ENCODE peak calls at places on chromosomes 2 and 18, in four cellular contexts. One of them, this sample, is unnamed.

GRCh38 chr2:100653449-100654045 is 90.8 kb downstream of the PDCL3 start:
- DNase-seq in GM23338: no peak
- DNase-seq in mesenchymal stem cell: no peak
- DNase-seq in neural progenitor cell: no peak
- DNase-seq in this sample: no peak

GRCh38 chr2:210167227-210167626 is 4.0 kb downstream of the KANSL1L start:
- DNase-seq in neural progenitor cell: no peak
- DNase-seq in GM23338: no peak
- DNase-seq in mesenchymal stem cell: no peak
- DNase-seq in this sample: no peak

GRCh38 chr18:500556-501405 is at the start of gene COLEC12:
- DNase-seq in neural progenitor cell: peak; percentile 87
- DNase-seq in mesenchymal stem cell: peak; percentile 60
- DNase-seq in GM23338: peak; percentile 68
- DNase-seq in this sample: no peak

GRCh38 chr2:95757988-95758387 is 166.2 kb downstream of the TRIM43 start:
- DNase-seq in GM23338: no peak
- DNase-seq in mesenchymal stem cell: no peak
- DNase-seq in neural progenitor cell: no peak
- DNase-seq in this sample: no peak

GRCh38 chr2:172404824-172405223 is 22.6 kb upstream of the ITGA6 start:
- DNase-seq in GM23338: no peak
- DNase-seq in mesenchymal stem cell: no peak
- DNase-seq in neural progenitor cell: no peak
- DNase-seq in this sample: no peak

GRCh38 chr2:207506426-207506825 is 23.3 kb upstream of the CREB1 start:
- DNase-seq in GM23338: no peak
- DNase-seq in mesenchymal stem cell: no peak
- DNase-seq in neural progenitor cell: no peak
- DNase-seq in this sample: no peak

GRCh38 chr2:188984680-188985079 is 10.5 kb downstream of the COL3A1 start:
- DNase-seq in GM23338: no peak
- DNase-seq in neural progenitor cell: no peak
- DNase-seq in mesenchymal stem cell: peak; percentile 87
- DNase-seq in this sample: no peak

GRCh38 chr2:119254601-119255080 is 31.0 kb downstream of the STEAP3 start:
- DNase-seq in neural progenitor cell: no peak
- DNase-seq in GM23338: no peak
- DNase-seq in mesenchymal stem cell: no peak
- DNase-seq in this sample: no peak

GRCh38 chr2:108640731-108641130 is 78.6 kb upstream of the RANBP2 start:
- DNase-seq in GM23338: no peak
- DNase-seq in neural progenitor cell: no peak
- DNase-seq in mesenchymal stem cell: peak; percentile 93
- DNase-seq in this sample: no peak

GRCh38 chr2:43024515-43024962 is 201.9 kb downstream of the ZFP36L2 start:
- DNase-seq in mesenchymal stem cell: peak; percentile 65
- DNase-seq in neural progenitor cell: peak; percentile 81
- DNase-seq in GM23338: peak; percentile 90
- DNase-seq in this sample: peak; percentile 71

GRCh38 chr2:162071016-162071415 is 3.0 kb downstream of the DPP4 start:
- DNase-seq in neural progenitor cell: no peak
- DNase-seq in mesenchymal stem cell: peak; percentile 75
- DNase-seq in GM23338: no peak
- DNase-seq in this sample: no peak

GRCh38 chr2:231715988-231716616 is 7.8 kb downstream of the PTMA start:
- DNase-seq in mesenchymal stem cell: peak; percentile 67
- DNase-seq in GM23338: no peak
- DNase-seq in neural progenitor cell: no peak
- DNase-seq in this sample: peak; percentile 32

GRCh38 chr2:16623046-16623445 is 42.6 kb downstream of the CYRIA start:
- DNase-seq in GM23338: no peak
- DNase-seq in neural progenitor cell: no peak
- DNase-seq in mesenchymal stem cell: peak; percentile 94
- DNase-seq in this sample: no peak

GRCh38 chr2:27356056-27356381 is 545 bp downstream of the GTF3C2 start:
- DNase-seq in GM23338: peak; percentile 75
- DNase-seq in neural progenitor cell: peak; percentile 74
- DNase-seq in mesenchymal stem cell: peak; percentile 83
- DNase-seq in this sample: no peak

GRCh38 chr2:25701801-25702200 is 28.4 kb upstream of the DTNB start:
- DNase-seq in mesenchymal stem cell: no peak
- DNase-seq in neural progenitor cell: no peak
- DNase-seq in GM23338: no peak
- DNase-seq in this sample: no peak

GRCh38 chr2:158325782-158326335 is 130.7 kb downstream of the CCDC148 start:
- DNase-seq in neural progenitor cell: no peak
- DNase-seq in GM23338: no peak
- DNase-seq in mesenchymal stem cell: no peak
- DNase-seq in this sample: no peak

GRCh38 chr2:46825958-46826897 is 89.4 kb downstream of the MCFD2 start:
- DNase-seq in mesenchymal stem cell: peak; percentile 38
- DNase-seq in neural progenitor cell: no peak
- DNase-seq in GM23338: no peak
- DNase-seq in this sample: no peak
- H2AFZ ChIP-seq in mesenchymal stem cell: no peak overlapping the region
- H2AFZ ChIP-seq in neural progenitor cell: no peak overlapping the region
- H2AFZ ChIP-seq in GM23338: no peak overlapping the region
- H2AFZ ChIP-seq in this sample: no peak overlapping the region

GRCh38 chr18:79947881-79948610 is 3.4 kb downstream of the SLC66A2 start:
- DNase-seq in neural progenitor cell: no peak
- DNase-seq in GM23338: no peak
- DNase-seq in mesenchymal stem cell: no peak
- DNase-seq in this sample: no peak
- H3K4me3 ChIP-seq in neural progenitor cell: no peak overlapping the region
- H3K4me3 ChIP-seq in GM23338: no peak overlapping the region
- H3K4me3 ChIP-seq in mesenchymal stem cell: no peak overlapping the region
- H3K4me3 ChIP-seq in this sample: no peak overlapping the region

GRCh38 chr2:39938035-39938835 is 159.2 kb upstream of the THUMPD2 start:
- DNase-seq in GM23338: no peak
- DNase-seq in mesenchymal stem cell: peak; percentile 28
- DNase-seq in neural progenitor cell: no peak
- DNase-seq in this sample: peak; percentile 76

GRCh38 chr2:39948016-39948719 is 169.1 kb upstream of the THUMPD2 start:
- DNase-seq in GM23338: no peak
- DNase-seq in mesenchymal stem cell: peak; percentile 18
- DNase-seq in neural progenitor cell: no peak
- DNase-seq in this sample: no peak

GRCh38 chr2:39937621-39938020 is 158.6 kb upstream of the THUMPD2 start:
- DNase-seq in GM23338: no peak
- DNase-seq in mesenchymal stem cell: no peak
- DNase-seq in neural progenitor cell: no peak
- DNase-seq in this sample: peak; percentile 59

GRCh38 chr2:39947294-39948015 is 168.4 kb upstream of the THUMPD2 start:
- DNase-seq in GM23338: no peak
- DNase-seq in neural progenitor cell: no peak
- DNase-seq in mesenchymal stem cell: no peak
- DNase-seq in this sample: no peak

DNA sequence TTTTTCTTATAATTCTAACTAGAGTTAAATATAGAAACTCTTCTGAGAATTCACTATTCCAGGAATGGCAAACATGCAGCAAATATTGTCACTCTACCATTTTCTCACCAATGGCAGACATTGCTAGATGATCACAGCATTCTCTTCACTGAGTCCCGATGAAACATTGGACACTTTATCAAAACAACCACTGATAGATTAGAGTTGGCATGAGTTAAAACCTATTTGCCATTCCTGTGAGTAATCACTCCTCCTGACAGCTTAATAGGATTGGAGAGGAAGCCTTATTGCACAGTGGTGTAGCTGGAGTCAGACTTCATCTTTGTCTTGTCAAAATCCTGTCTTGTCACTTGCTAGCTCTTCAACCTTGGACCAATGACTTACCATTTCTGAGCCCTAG is 163.9 kb upstream of the THUMPD2 start:
- DNase-seq in mesenchymal stem cell: peak; percentile 7
- DNase-seq in GM23338: no peak
- DNase-seq in neural progenitor cell: no peak
- DNase-seq in this sample: no peak
- H2AFZ ChIP-seq in mesenchymal stem cell: no peak overlapping the region
- H2AFZ ChIP-seq in GM23338: no peak overlapping the region
- H2AFZ ChIP-seq in neural progenitor cell: no peak overlapping the region
- H2AFZ ChIP-seq in this sample: no peak overlapping the region

DNA sequence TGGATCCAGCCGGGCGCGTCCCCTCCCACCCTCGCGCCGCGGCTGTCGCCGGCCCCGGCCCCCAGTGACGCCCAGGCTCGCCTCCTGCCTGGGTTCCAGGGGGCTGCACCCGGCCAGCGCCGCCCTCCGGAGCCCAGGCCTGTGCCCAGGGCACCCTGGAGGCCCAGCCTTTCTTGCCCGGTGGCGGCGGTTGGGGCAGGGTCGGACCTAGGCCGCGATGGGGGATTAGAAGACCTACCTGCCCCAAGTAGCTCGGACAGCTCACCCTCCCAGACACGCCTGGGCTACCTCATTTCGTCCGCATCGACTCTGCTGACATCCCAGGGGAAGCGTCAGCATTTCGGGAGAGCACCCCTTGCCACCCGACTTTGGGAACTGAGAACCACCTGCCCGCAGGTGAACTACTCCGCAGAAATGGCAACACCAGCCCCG is 727 bp upstream of the ARL4C start:
- DNase-seq in mesenchymal stem cell: no peak
- DNase-seq in GM23338: peak; percentile 53
- DNase-seq in neural progenitor cell: no peak
- DNase-seq in this sample: no peak
- H3K4me3 ChIP-seq in mesenchymal stem cell: no peak overlapping the region
- H3K4me3 ChIP-seq in GM23338: peak overlapping the region; percentile 68
- H3K4me3 ChIP-seq in neural progenitor cell: peak overlapping the region; percentile 70
- H3K4me3 ChIP-seq in this sample: no peak overlapping the region

This sample was measured in DND-41.